ENCODE peak calls at places on chromosomes 2 and 18, in four cellular contexts. C, Y, R and V are unnamed samples. For H3K36me3, the result is how much of the 10 kb centered on the place peaks cover.

GRCh38 chr2:45396671-45397070 is 214.4 kb downstream of the SRBD1 start:
- DNase-seq in C (no peak), Y (no peak), R (no peak), V (no peak)

GRCh38 chr2:197904446-197904845 is 100.1 kb downstream of the PLCL1 start:
- DNase-seq in C (no peak), Y (no peak), R (peak), V (no peak)

GRCh38 chr2:24076849-24077534 is 866 bp upstream of the SF3B6 start:
- DNase-seq in C (no peak), Y (no peak), R (no peak), V (no peak)

GRCh38 chr2:188293601-188294482 is 2.2 kb downstream of the GULP1 start:
- DNase-seq in C (no peak), Y (no peak), R (no peak), V (no peak)

GRCh38 chr2:161964070-161964645 is 109.9 kb downstream of the DPP4 start:
- DNase-seq in C (no peak), Y (no peak), R (no peak), V (no peak)

GRCh38 chr2:24832526-24832925 is 39.3 kb downstream of the CENPO start:
- DNase-seq in C (no peak), Y (no peak), R (no peak), V (no peak)

GRCh38 chr2:172207916-172208315 is 105.2 kb upstream of the DLX2 start:
- DNase-seq in C (no peak), Y (no peak), R (no peak), V (no peak)

GRCh38 chr2:238339395-238339780 is 19.1 kb downstream of the TRAF3IP1 start:
- DNase-seq in C (no peak), Y (no peak), R (no peak), V (no peak)

GRCh38 chr2:48287971-48288370 is 242.0 kb upstream of the STON1 start:
- DNase-seq in C (no peak), Y (no peak), R (no peak), V (no peak)

GRCh38 chr2:10879624-10880585 is 31.8 kb upstream of the KCNF1 start:
- DNase-seq in C (no peak), Y (no peak), R (no peak), V (no peak)

GRCh38 chr2:94986392-94986963 is 39.0 kb upstream of the MAL start:
- DNase-seq in C (peak), Y (peak), R (peak), V (peak)

GRCh38 chr2:139478191-139478914 is 698.2 kb upstream of the NXPH2 start:
- DNase-seq in C (no peak), Y (no peak), R (no peak), V (no peak)

GRCh38 chr2:74010087-74010541 is 25.4 kb downstream of the TET3 start:
- DNase-seq in C (no peak), Y (no peak), R (no peak), V (no peak)

GRCh38 chr2:111157071-111157661 is 36.5 kb downstream of the BCL2L11 start:
- DNase-seq in C (no peak), Y (no peak), R (no peak), V (no peak)

DNA sequence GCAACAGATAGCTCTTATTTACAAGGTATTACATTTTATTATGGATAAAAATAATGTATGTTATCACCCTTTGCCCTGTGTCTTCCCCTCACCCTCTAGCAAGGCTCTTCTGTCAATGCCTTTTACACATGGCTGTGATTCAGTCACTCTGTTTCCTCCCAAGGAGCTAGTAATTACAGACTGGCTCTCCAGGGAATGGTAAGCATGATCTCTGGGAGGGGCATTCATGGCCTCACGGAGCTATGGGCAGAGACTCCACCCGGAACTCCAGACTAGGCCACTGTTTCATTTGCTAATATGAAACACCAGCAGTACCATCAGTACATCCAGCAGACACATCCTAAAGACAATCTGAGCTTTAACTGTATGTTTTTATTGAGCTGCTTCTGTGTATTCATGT is 410.9 kb upstream of the CYRIA start:
- DNase-seq in C (no peak), Y (no peak), R (no peak), V (no peak)
- TF ChIP-seq SUZ12 in C (no peak), Y (no peak), R (no peak), V (no peak)

DNA sequence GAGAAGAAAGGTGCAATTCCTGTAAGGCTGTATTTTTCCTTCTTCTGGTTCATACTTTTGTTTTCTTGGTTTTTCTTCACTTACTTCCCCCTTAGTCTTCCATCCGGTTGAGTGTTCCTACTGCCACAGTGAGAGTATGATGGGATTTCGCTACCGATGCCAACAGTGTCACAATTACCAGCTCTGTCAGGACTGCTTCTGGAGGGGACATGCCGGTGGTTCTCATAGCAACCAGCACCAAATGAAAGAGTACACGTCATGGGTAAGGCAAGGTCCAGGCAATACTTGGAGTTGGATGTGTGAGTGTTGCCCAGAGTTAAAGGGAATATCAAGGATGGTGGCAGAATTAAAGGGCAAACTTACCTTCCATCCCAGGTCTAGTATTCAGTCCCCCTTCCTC is 108.0 kb downstream of the DTNA start:
- DNase-seq in C (no peak), Y (no peak), R (no peak), V (no peak)
- TF ChIP-seq YY1 in C (no peak), Y (no peak), R (no peak), V (no peak)

DNA sequence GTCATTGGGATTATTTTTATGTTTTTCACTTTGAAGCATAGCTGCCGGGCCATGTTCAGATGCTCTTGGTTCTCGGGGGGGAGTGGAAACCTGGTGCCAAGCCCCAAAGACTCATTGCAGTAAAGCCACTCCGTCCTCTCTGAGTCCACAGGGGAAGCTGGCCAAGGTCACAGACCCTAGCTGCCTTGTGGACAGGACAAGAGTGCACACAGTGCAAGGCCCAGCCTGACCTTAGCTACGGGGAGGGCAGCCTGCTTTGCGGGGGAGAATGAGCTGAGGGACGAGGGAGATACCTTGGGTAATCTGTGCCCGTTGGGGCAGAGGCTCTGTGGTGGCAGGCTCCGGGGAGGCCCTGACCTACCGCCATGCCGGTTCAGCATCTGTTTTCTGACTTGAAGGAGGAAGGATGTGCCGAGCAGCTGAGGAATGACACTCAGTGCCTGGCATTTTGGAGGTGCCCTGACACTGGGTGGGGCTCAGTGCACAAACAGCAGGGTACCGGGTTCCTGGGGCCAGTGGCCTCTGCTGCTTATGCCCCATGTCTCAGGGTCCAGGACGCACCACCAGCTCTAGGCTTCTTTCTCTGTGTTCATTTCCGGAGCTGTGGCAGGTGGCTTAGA is 87.2 kb downstream of the STPG4 start:
- DNase-seq in C (no peak), Y (peak), R (no peak), V (no peak)
- H3K36me3 ChIP-seq in C (under half), Y (under half), R (under half), V (under half)

GRCh38 chr2:80054339-80054675 is 250.2 kb downstream of the LRRTM1 start:
- DNase-seq in C (no peak), Y (no peak), R (no peak), V (no peak)
- TF ChIP-seq SUZ12 in C (no peak), Y (no peak), R (no peak), V (no peak)

GRCh38 chr18:9609190-9609589 is 5.2 kb downstream of the PPP4R1 start:
- DNase-seq in C (no peak), Y (no peak), R (no peak), V (no peak)

GRCh38 chr18:9608728-9609127 is 5.6 kb downstream of the PPP4R1 start:
- DNase-seq in C (no peak), Y (peak), R (no peak), V (no peak)

GRCh38 chr18:9606039-9606438 is 8.3 kb downstream of the PPP4R1 start:
- DNase-seq in C (no peak), Y (no peak), R (no peak), V (no peak)

GRCh38 chr18:9608298-9608697 is 6.1 kb downstream of the PPP4R1 start:
- DNase-seq in C (no peak), Y (no peak), R (no peak), V (no peak)

DNA sequence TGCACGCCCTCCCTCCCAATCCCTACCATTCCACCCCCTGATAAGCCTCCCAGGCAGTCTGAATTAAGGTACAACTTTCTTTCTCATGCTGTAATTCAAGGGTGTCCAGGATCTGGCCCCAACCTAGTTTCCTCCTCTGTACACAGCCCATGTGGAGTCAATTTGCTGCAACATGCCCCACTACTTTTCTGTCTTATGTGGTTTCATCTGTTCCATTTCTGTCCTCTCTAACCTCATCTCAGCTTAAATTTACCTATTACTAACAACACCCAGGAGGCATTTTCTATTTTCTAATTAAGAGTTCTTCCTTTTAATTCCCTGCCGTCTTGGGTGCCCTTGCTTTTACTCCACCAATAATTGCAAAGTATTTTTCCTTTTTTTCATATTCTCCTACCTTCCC is 10.0 kb downstream of the PPP4R1 start:
- DNase-seq in C (no peak), Y (no peak), R (no peak), V (no peak)
- TF ChIP-seq YY1 in C (no peak), Y (no peak), R (no peak), V (no peak)

GRCh38 chr2:183186296-183186695 is 62.1 kb downstream of the NUP35 start:
- DNase-seq in C (no peak), Y (no peak), R (no peak), V (no peak)
- H3K36me3 ChIP-seq in C (under half), Y (under half), R (under half), V (half or more)

DNA sequence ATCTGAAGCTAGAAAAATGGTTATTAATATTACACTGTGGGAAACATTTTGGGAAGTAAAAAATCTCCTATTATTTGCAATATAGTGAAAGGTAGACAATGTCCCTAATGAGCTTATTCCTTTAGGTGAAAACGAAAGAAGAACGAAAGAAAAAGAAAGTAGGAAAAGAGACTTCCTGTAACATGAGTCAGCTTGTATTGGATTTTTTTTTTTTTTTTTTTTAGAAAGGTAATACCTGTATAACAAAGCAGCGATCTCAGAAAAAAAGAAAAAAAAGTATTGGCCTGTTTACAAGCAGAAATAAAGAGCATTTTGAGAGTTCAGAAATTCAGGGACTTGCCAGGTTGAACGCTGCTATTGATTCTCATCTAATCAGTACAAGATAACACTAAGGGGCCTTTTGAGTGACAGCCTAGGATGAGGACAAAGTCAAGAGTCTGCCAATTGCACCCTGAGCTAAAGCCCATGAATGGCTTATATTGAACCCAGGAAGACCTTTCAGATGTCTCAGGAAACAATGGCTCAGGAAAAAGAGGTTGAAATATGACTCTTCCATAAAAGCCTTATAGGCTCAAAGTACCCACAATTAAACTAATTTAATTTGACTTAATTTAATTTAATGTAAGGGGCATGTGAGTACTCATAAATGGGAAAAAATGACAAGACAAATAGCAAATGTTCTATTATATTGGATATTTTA is 615.6 kb upstream of the CDH2 start:
- DNase-seq in C (no peak), Y (no peak), R (no peak), V (no peak)
- TF ChIP-seq SUZ12 in C (no peak), Y (no peak), R (no peak), V (no peak)

DNA sequence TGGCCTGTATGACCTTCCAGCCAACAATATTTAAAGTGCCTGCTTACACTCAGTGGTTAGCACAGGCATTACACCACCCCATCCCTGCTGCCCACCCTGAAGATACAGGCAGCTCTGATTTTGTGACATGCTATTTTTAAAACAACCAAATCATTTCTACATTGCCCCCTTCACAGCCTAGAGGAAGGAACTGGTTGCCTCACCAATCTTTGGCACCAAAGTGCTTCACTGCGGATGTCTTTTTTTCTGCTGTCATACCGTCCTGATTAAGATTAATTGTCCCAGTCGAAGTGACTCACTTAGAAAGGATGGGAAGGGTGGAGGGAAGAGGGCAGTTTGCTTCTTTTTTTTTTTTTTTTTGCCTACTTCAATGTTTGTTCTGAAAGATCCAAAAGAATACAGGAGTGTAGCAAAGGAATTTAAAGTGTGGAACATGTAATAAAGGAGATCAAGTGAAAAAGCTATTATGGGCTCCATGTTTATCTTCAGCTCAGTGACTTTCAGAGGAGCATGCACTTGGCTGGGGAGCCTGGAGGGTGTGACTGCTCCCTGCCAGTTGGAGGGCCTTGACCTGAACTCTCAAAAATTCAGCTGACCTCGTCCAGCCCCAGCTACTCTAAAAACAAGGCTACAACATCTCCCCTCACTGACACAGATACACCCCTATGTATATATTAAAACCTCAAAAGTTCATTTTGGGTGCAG is 501.1 kb upstream of the TNP1 start:
- DNase-seq in C (no peak), Y (no peak), R (no peak), V (no peak)
- TF ChIP-seq YY1 in C (no peak), Y (no peak), R (no peak), V (no peak)